ENCODE peak calls at places on chromosome 21, in six cellular contexts. One of them, this sample, is unnamed. For H3K9me3 and H3K36me3, the result is how much of the 10 kb centered on the place peaks cover.

GRCh38 chr21:39037807-39038405 is 145.3 kb downstream of the PSMG1 start:
- DNase-seq in CD4-positive, alpha-beta memory T cell: no peak
- DNase-seq in heart right ventricle: no peak
- DNase-seq in thoracic aorta: no peak
- DNase-seq in HCT116: no peak
- DNase-seq in CD4-positive, CD25-positive, alpha-beta regulatory T cell: no peak
- DNase-seq in this sample: no peak

GRCh38 chr21:21860888-21861287 is 862.7 kb downstream of the NCAM2 start:
- DNase-seq in HCT116: no peak
- DNase-seq in CD4-positive, alpha-beta memory T cell: no peak
- DNase-seq in heart right ventricle: no peak
- DNase-seq in thoracic aorta: no peak
- DNase-seq in CD4-positive, CD25-positive, alpha-beta regulatory T cell: no peak
- DNase-seq in this sample: no peak

GRCh38 chr21:42468511-42469131 is 27.4 kb downstream of the RSPH1 start:
- DNase-seq in HCT116: no peak
- DNase-seq in CD4-positive, alpha-beta memory T cell: no peak
- DNase-seq in heart right ventricle: no peak
- DNase-seq in CD4-positive, CD25-positive, alpha-beta regulatory T cell: no peak
- DNase-seq in thoracic aorta: no peak
- DNase-seq in this sample: no peak

GRCh38 chr21:38989745-38990423 is 184.2 kb downstream of the ETS2 start:
- DNase-seq in heart right ventricle: peak
- DNase-seq in HCT116: no peak
- DNase-seq in CD4-positive, CD25-positive, alpha-beta regulatory T cell: no peak
- DNase-seq in CD4-positive, alpha-beta memory T cell: no peak
- DNase-seq in thoracic aorta: no peak
- DNase-seq in this sample: no peak

GRCh38 chr21:42245348-42246185 is 26.6 kb downstream of the ABCG1 start:
- DNase-seq in CD4-positive, alpha-beta memory T cell: no peak
- DNase-seq in heart right ventricle: no peak
- DNase-seq in thoracic aorta: no peak
- DNase-seq in CD4-positive, CD25-positive, alpha-beta regulatory T cell: no peak
- DNase-seq in HCT116: no peak
- DNase-seq in this sample: peak

GRCh38 chr21:26964379-26964778 is 2.5 kb downstream of the ADAMTS5 start:
- DNase-seq in CD4-positive, CD25-positive, alpha-beta regulatory T cell: no peak
- DNase-seq in heart right ventricle: peak
- DNase-seq in HCT116: no peak
- DNase-seq in thoracic aorta: no peak
- DNase-seq in CD4-positive, alpha-beta memory T cell: no peak
- DNase-seq in this sample: peak

GRCh38 chr21:39033878-39034589 is 149.2 kb downstream of the PSMG1 start:
- DNase-seq in heart right ventricle: peak
- DNase-seq in HCT116: no peak
- DNase-seq in CD4-positive, CD25-positive, alpha-beta regulatory T cell: no peak
- DNase-seq in thoracic aorta: no peak
- DNase-seq in CD4-positive, alpha-beta memory T cell: no peak
- DNase-seq in this sample: no peak

GRCh38 chr21:27426196-27426595 is 459.3 kb upstream of the ADAMTS5 start:
- DNase-seq in CD4-positive, alpha-beta memory T cell: no peak
- DNase-seq in CD4-positive, CD25-positive, alpha-beta regulatory T cell: no peak
- DNase-seq in HCT116: no peak
- DNase-seq in thoracic aorta: no peak
- DNase-seq in heart right ventricle: no peak
- DNase-seq in this sample: no peak

GRCh38 chr21:34693192-34693810 is 24.5 kb downstream of the CLIC6 start:
- DNase-seq in CD4-positive, alpha-beta memory T cell: peak
- DNase-seq in thoracic aorta: no peak
- DNase-seq in HCT116: peak
- DNase-seq in heart right ventricle: peak
- DNase-seq in CD4-positive, CD25-positive, alpha-beta regulatory T cell: peak
- DNase-seq in this sample: peak

GRCh38 chr21:42263591-42264131 is 44.7 kb downstream of the ABCG1 start:
- DNase-seq in heart right ventricle: peak
- DNase-seq in CD4-positive, CD25-positive, alpha-beta regulatory T cell: no peak
- DNase-seq in HCT116: no peak
- DNase-seq in thoracic aorta: no peak
- DNase-seq in CD4-positive, alpha-beta memory T cell: no peak
- DNase-seq in this sample: peak

GRCh38 chr21:21682172-21682571 is 684.0 kb downstream of the NCAM2 start:
- DNase-seq in heart right ventricle: no peak
- DNase-seq in thoracic aorta: no peak
- DNase-seq in CD4-positive, CD25-positive, alpha-beta regulatory T cell: no peak
- DNase-seq in CD4-positive, alpha-beta memory T cell: no peak
- DNase-seq in HCT116: no peak
- DNase-seq in this sample: no peak

GRCh38 chr21:26939532-26940181 is 27.2 kb downstream of the ADAMTS5 start:
- DNase-seq in HCT116: no peak
- DNase-seq in CD4-positive, alpha-beta memory T cell: no peak
- DNase-seq in heart right ventricle: peak
- DNase-seq in thoracic aorta: no peak
- DNase-seq in CD4-positive, CD25-positive, alpha-beta regulatory T cell: no peak
- DNase-seq in this sample: peak

GRCh38 chr21:35375115-35375514 is 326.0 kb upstream of the RUNX1 start:
- DNase-seq in CD4-positive, alpha-beta memory T cell: no peak
- DNase-seq in thoracic aorta: no peak
- DNase-seq in CD4-positive, CD25-positive, alpha-beta regulatory T cell: no peak
- DNase-seq in heart right ventricle: no peak
- DNase-seq in HCT116: no peak
- DNase-seq in this sample: no peak

GRCh38 chr21:39022035-39022900 is 161.0 kb downstream of the PSMG1 start:
- DNase-seq in HCT116: no peak
- DNase-seq in thoracic aorta: no peak
- DNase-seq in CD4-positive, CD25-positive, alpha-beta regulatory T cell: no peak
- DNase-seq in heart right ventricle: no peak
- DNase-seq in CD4-positive, alpha-beta memory T cell: no peak
- DNase-seq in this sample: no peak

GRCh38 chr21:26093094-26093493 is 77.5 kb downstream of the APP start:
- DNase-seq in heart right ventricle: no peak
- DNase-seq in thoracic aorta: no peak
- DNase-seq in HCT116: no peak
- DNase-seq in CD4-positive, alpha-beta memory T cell: no peak
- DNase-seq in CD4-positive, CD25-positive, alpha-beta regulatory T cell: no peak
- DNase-seq in this sample: no peak

GRCh38 chr21:28867401-28867800 is 125.3 kb downstream of the LTN1 start:
- DNase-seq in CD4-positive, alpha-beta memory T cell: no peak
- DNase-seq in HCT116: no peak
- DNase-seq in CD4-positive, CD25-positive, alpha-beta regulatory T cell: no peak
- DNase-seq in heart right ventricle: no peak
- DNase-seq in thoracic aorta: no peak
- DNase-seq in this sample: no peak

GRCh38 chr21:38188037-38188436 is 68.8 kb upstream of the KCNJ15 start:
- DNase-seq in CD4-positive, alpha-beta memory T cell: no peak
- DNase-seq in thoracic aorta: no peak
- DNase-seq in heart right ventricle: no peak
- DNase-seq in CD4-positive, CD25-positive, alpha-beta regulatory T cell: no peak
- DNase-seq in HCT116: no peak
- DNase-seq in this sample: no peak

GRCh38 chr21:28337319-28337718 is 655.4 kb downstream of the LTN1 start:
- DNase-seq in thoracic aorta: no peak
- DNase-seq in heart right ventricle: no peak
- DNase-seq in CD4-positive, CD25-positive, alpha-beta regulatory T cell: peak
- DNase-seq in HCT116: no peak
- DNase-seq in CD4-positive, alpha-beta memory T cell: no peak
- DNase-seq in this sample: no peak

DNA sequence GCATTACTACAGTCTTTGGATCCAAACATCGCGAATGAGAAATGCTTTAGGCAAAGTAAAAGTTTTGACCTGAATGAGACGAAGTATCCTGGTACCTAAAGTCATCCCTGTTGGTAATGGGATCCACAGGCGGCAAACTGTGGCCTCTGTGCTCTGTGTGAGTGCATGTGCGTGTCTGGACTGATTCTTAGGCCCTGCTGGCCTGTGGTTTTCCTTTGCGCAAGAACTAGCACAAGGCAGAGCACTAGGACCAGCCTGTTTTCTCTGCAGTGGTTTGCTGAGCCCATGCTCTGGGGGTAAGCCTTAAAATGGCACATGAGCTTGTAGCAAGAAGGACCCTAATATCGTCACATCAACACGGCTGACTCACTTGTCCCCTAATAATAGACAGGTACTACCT is 251.2 kb downstream of the DSCAM start:
- DNase-seq in CD4-positive, CD25-positive, alpha-beta regulatory T cell: no peak
- DNase-seq in heart right ventricle: no peak
- DNase-seq in thoracic aorta: no peak
- DNase-seq in HCT116: no peak
- DNase-seq in CD4-positive, alpha-beta memory T cell: no peak
- DNase-seq in this sample: no peak
- H3K9me3 ChIP-seq in CD4-positive, CD25-positive, alpha-beta regulatory T cell: under half
- H3K9me3 ChIP-seq in heart right ventricle: under half
- H3K9me3 ChIP-seq in thoracic aorta: under half
- H3K9me3 ChIP-seq in HCT116: under half
- H3K9me3 ChIP-seq in CD4-positive, alpha-beta memory T cell: under half
- H3K9me3 ChIP-seq in this sample: under half

GRCh38 chr21:32894321-32894720 is 122.8 kb upstream of the PAXBP1 start:
- DNase-seq in thoracic aorta: no peak
- DNase-seq in CD4-positive, alpha-beta memory T cell: no peak
- DNase-seq in CD4-positive, CD25-positive, alpha-beta regulatory T cell: no peak
- DNase-seq in heart right ventricle: no peak
- DNase-seq in HCT116: no peak
- DNase-seq in this sample: no peak
- H3K36me3 ChIP-seq in thoracic aorta: under half
- H3K36me3 ChIP-seq in CD4-positive, alpha-beta memory T cell: under half
- H3K36me3 ChIP-seq in CD4-positive, CD25-positive, alpha-beta regulatory T cell: under half
- H3K36me3 ChIP-seq in heart right ventricle: under half
- H3K36me3 ChIP-seq in HCT116: under half
- H3K36me3 ChIP-seq in this sample: under half

GRCh38 chr21:30189763-30190162 is 23.2 kb upstream of the CLDN17 start:
- DNase-seq in HCT116: no peak
- DNase-seq in thoracic aorta: no peak
- DNase-seq in CD4-positive, alpha-beta memory T cell: no peak
- DNase-seq in CD4-positive, CD25-positive, alpha-beta regulatory T cell: no peak
- DNase-seq in heart right ventricle: no peak
- DNase-seq in this sample: no peak
- H3K9me3 ChIP-seq in HCT116: under half
- H3K9me3 ChIP-seq in thoracic aorta: under half
- H3K9me3 ChIP-seq in CD4-positive, alpha-beta memory T cell: under half
- H3K9me3 ChIP-seq in CD4-positive, CD25-positive, alpha-beta regulatory T cell: under half
- H3K9me3 ChIP-seq in heart right ventricle: under half
- H3K9me3 ChIP-seq in this sample: under half

GRCh38 chr21:17795084-17796036 is 23.8 kb downstream of the C21orf91 start:
- DNase-seq in CD4-positive, alpha-beta memory T cell: no peak
- DNase-seq in HCT116: no peak
- DNase-seq in heart right ventricle: no peak
- DNase-seq in thoracic aorta: no peak
- DNase-seq in CD4-positive, CD25-positive, alpha-beta regulatory T cell: no peak
- DNase-seq in this sample: no peak

GRCh38 chr21:17793271-17793670 is 25.9 kb downstream of the C21orf91 start:
- DNase-seq in HCT116: no peak
- DNase-seq in heart right ventricle: no peak
- DNase-seq in CD4-positive, alpha-beta memory T cell: no peak
- DNase-seq in thoracic aorta: no peak
- DNase-seq in CD4-positive, CD25-positive, alpha-beta regulatory T cell: no peak
- DNase-seq in this sample: no peak

GRCh38 chr21:17796037-17796403 is 23.1 kb downstream of the C21orf91 start:
- DNase-seq in CD4-positive, alpha-beta memory T cell: no peak
- DNase-seq in heart right ventricle: no peak
- DNase-seq in thoracic aorta: no peak
- DNase-seq in HCT116: no peak
- DNase-seq in CD4-positive, CD25-positive, alpha-beta regulatory T cell: no peak
- DNase-seq in this sample: no peak

GRCh38 chr21:17794631-17795030 is 24.5 kb downstream of the C21orf91 start:
- DNase-seq in HCT116: no peak
- DNase-seq in CD4-positive, CD25-positive, alpha-beta regulatory T cell: no peak
- DNase-seq in heart right ventricle: no peak
- DNase-seq in CD4-positive, alpha-beta memory T cell: no peak
- DNase-seq in thoracic aorta: no peak
- DNase-seq in this sample: no peak

GRCh38 chr21:17793675-17794123 is 25.5 kb downstream of the C21orf91 start:
- DNase-seq in CD4-positive, alpha-beta memory T cell: peak
- DNase-seq in heart right ventricle: no peak
- DNase-seq in CD4-positive, CD25-positive, alpha-beta regulatory T cell: peak
- DNase-seq in HCT116: no peak
- DNase-seq in thoracic aorta: no peak
- DNase-seq in this sample: no peak
- H3K36me3 ChIP-seq in CD4-positive, alpha-beta memory T cell: under half
- H3K36me3 ChIP-seq in heart right ventricle: half or more
- H3K36me3 ChIP-seq in CD4-positive, CD25-positive, alpha-beta regulatory T cell: under half
- H3K36me3 ChIP-seq in HCT116: under half
- H3K36me3 ChIP-seq in thoracic aorta: under half
- H3K36me3 ChIP-seq in this sample: under half

DNA sequence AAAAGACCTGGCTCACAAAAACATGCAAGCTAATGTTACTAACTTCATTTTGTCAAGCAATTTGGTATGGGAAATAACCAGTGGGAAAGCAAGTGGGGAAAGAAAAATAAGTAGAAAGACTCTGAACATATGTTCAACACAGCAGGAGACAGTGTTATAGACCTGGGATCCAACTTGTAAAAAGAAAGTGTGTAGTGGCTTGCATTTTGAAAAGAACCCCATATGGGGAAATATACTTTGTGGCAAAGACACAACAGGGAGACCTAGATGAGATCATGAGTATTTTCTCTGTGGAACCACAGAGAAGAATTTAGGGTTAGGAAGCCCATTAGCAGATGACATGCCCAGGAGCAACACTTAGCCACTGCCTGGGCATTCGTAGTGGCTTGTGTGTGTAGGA is 212.7 kb upstream of the NRIP1 start:
- DNase-seq in thoracic aorta: no peak
- DNase-seq in HCT116: no peak
- DNase-seq in CD4-positive, alpha-beta memory T cell: no peak
- DNase-seq in heart right ventricle: no peak
- DNase-seq in CD4-positive, CD25-positive, alpha-beta regulatory T cell: no peak
- DNase-seq in this sample: no peak
- H3K9me3 ChIP-seq in thoracic aorta: under half
- H3K9me3 ChIP-seq in HCT116: under half
- H3K9me3 ChIP-seq in CD4-positive, alpha-beta memory T cell: under half
- H3K9me3 ChIP-seq in heart right ventricle: under half
- H3K9me3 ChIP-seq in CD4-positive, CD25-positive, alpha-beta regulatory T cell: under half
- H3K9me3 ChIP-seq in this sample: under half

DNA sequence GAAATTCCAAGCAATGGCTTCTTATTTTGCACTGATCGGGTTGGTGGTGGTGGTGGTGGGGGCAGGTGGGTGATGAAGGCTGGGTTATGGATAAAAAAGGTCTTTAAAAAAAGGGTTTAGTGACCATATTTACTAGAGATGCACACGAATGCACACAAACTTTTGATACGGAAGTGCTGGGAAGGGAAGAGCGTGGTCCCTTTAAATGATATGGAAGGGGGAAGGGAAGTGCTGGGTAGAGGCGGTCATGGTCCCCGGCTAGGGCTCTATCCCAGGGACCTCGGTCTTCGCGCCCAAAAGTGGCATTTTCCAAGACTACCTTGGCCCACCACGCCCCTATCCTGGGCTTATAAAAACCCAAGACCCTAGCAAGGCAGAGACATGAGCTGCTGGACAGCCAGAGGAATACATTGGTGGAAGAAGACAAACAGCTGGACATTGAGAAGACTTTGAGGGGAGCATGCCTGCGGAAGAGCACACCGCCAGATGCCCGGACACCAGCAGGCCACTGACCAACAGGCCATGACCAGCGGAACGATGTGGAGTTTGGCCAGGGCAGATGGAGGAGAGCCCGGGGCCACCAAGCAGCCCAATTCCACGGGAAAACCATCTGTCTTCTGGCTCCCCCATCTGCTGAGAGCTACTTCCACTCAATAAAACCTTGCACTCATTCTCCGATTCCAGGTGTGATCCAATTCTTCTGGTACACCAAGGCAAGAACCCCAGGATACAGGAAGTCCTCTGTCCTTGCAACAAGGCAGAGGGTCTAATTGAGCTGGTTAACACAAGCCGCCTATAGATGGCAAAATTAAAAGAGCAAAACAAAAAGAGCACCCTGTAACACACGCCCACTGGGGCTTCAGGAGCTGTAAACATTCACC is 1720.2 kb downstream of the MRPL39 start:
- DNase-seq in heart right ventricle: no peak
- DNase-seq in CD4-positive, alpha-beta memory T cell: no peak
- DNase-seq in CD4-positive, CD25-positive, alpha-beta regulatory T cell: no peak
- DNase-seq in thoracic aorta: no peak
- DNase-seq in HCT116: no peak
- DNase-seq in this sample: no peak
- H3K36me3 ChIP-seq in heart right ventricle: under half
- H3K36me3 ChIP-seq in CD4-positive, alpha-beta memory T cell: under half
- H3K36me3 ChIP-seq in CD4-positive, CD25-positive, alpha-beta regulatory T cell: under half
- H3K36me3 ChIP-seq in thoracic aorta: under half
- H3K36me3 ChIP-seq in HCT116: under half
- H3K36me3 ChIP-seq in this sample: under half